ENCODE peak calls at places on chromosomes 5 and 9, in seven cellular contexts. H, B, I, K, Z, S and N are unnamed samples. For H3K36me3, the result is how much of the 10 kb centered on the place peaks cover.

GRCh38 chr9:126719677-126720435 is 85.0 kb upstream of the ZBTB43 start:
- DNase-seq in H (peak), S (peak), B (peak), Z (peak), I (peak), K (no peak), N (peak)

GRCh38 chr9:116482740-116483139 is 204.4 kb upstream of the TRIM32 start:
- DNase-seq in H (no peak), I (no peak), K (no peak), S (peak), Z (peak), B (peak), N (peak)

GRCh38 chr9:116928884-116929283 is 241.8 kb downstream of the TRIM32 start:
- DNase-seq in Z (no peak), H (no peak), K (no peak), I (no peak), S (no peak), B (no peak), N (peak)

GRCh38 chr9:130053504-130054427 is at the start of gene GPR107:
- DNase-seq in H (peak), I (peak), K (no peak), S (peak), B (peak), Z (peak), N (peak)

GRCh38 chr9:20835364-20836286 is 151.6 kb downstream of the FOCAD start:
- DNase-seq in H (no peak), I (no peak), Z (peak), K (no peak), B (no peak), S (peak), N (no peak)

GRCh38 chr5:109857405-109858031 is 167.8 kb downstream of the MAN2A1 start:
- DNase-seq in I (no peak), B (no peak), Z (no peak), H (no peak), S (peak), K (no peak), N (no peak)

GRCh38 chr9:99231708-99232107 is 9.6 kb downstream of the SEC61B start:
- DNase-seq in B (no peak), I (no peak), H (peak), K (no peak), S (no peak), Z (no peak), N (peak)

GRCh38 chr5:160188151-160188967 is 40.9 kb upstream of the FABP6 start:
- DNase-seq in I (peak), K (no peak), H (peak), S (peak), B (peak), Z (peak), N (peak)

GRCh38 chr5:3092211-3092610 is 340.7 kb upstream of the IRX2 start:
- DNase-seq in I (no peak), S (no peak), Z (no peak), H (no peak), K (no peak), B (no peak), N (no peak)

GRCh38 chr5:105371169-105371568 is 1808.6 kb upstream of the NUDT12 start:
- DNase-seq in I (no peak), H (no peak), Z (no peak), S (no peak), B (no peak), K (no peak), N (no peak)

GRCh38 chr9:100070071-100070470 is 28.7 kb downstream of the ERP44 start:
- DNase-seq in Z (no peak), K (no peak), S (no peak), I (no peak), H (no peak), B (no peak), N (no peak)

GRCh38 chr9:114376586-114376985 is 11.2 kb downstream of the AKNA start:
- DNase-seq in Z (no peak), H (no peak), S (no peak), I (no peak), K (no peak), B (no peak), N (no peak)

GRCh38 chr9:120032639-120033038 is 547.3 kb downstream of the CDK5RAP2 start:
- DNase-seq in Z (no peak), H (no peak), I (no peak), B (no peak), K (no peak), S (no peak), N (no peak)

GRCh38 chr9:76257224-76257794 is 136.9 kb downstream of the RFK start:
- DNase-seq in H (no peak), S (no peak), K (no peak), I (no peak), Z (no peak), B (peak), N (no peak)

DNA sequence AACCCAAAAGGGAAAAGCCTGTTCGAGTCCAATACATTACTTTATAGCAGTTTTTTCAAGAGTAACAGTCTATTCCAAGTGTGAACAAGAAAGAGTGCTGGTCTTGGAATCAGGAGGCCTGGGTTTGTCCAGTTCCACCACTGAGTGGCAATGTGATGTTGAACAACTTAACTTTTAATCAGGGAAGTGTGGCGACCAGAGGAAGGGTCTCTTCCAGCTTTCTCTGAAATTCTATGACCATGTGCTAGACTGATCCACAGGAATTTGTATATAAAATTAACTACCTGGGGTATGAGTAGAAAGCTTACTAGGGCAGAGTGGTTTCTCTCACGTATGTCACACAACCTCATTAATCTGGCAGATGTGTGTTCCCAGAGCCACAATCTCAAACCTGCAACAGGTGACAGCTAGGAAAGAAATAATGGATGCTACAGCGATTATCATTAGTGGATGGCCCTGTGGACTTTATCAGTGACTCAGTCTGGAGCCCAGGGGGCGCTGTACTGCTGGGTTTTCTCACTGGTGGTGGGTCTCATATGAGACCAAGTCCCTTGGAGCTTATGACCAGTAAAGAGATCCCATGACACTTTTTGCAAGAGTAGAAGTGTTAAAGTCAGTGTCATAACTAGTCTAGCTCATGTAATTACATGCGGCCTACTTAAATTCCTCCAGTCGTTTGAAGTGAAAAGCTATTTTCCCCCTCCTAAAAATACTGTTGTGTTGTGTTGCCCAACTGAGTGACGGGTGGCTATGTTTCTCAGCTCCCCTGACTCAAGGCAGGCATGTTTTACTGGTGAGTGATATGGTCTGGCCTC is 116.5 kb downstream of the GDNF start:
- DNase-seq in B (no peak), H (peak), I (no peak), Z (no peak), S (no peak), K (no peak), N (peak)
- TF ChIP-seq CTCF in B (peak), H (peak), I (no peak), Z (no peak), S (no peak), K (no peak), N (peak)

GRCh38 chr9:9177081-9177480 is 1377.5 kb upstream of the DMAC1 start:
- DNase-seq in K (no peak), B (no peak), Z (no peak), S (no peak), I (no peak), H (no peak), N (peak)

GRCh38 chr9:9170735-9171134 is 1371.2 kb upstream of the DMAC1 start:
- DNase-seq in K (no peak), B (no peak), S (no peak), Z (no peak), I (no peak), H (no peak), N (peak)

GRCh38 chr9:9174358-9174757 is 1374.8 kb upstream of the DMAC1 start:
- DNase-seq in B (no peak), Z (no peak), H (no peak), S (no peak), K (no peak), I (no peak), N (no peak)
- H3K4me3 ChIP-seq in B (no peak), Z (no peak), H (no peak), S (no peak), K (no peak), I (no peak), N (no peak)

GRCh38 chr9:21862871-21863270 is 60.4 kb downstream of the MTAP start:
- DNase-seq in S (no peak), Z (no peak), K (no peak), I (no peak), H (no peak), B (no peak), N (no peak)

GRCh38 chr9:21866302-21866701 is 63.9 kb downstream of the MTAP start:
- DNase-seq in B (no peak), H (no peak), S (no peak), I (no peak), K (no peak), Z (no peak), N (no peak)

GRCh38 chr9:21864505-21864904 is 62.1 kb downstream of the MTAP start:
- DNase-seq in H (no peak), Z (no peak), S (no peak), B (no peak), K (no peak), I (no peak), N (no peak)
- H3K36me3 ChIP-seq in H (under half), Z (under half), S (under half), B (half or more), K (under half), I (under half), N (under half)

DNA sequence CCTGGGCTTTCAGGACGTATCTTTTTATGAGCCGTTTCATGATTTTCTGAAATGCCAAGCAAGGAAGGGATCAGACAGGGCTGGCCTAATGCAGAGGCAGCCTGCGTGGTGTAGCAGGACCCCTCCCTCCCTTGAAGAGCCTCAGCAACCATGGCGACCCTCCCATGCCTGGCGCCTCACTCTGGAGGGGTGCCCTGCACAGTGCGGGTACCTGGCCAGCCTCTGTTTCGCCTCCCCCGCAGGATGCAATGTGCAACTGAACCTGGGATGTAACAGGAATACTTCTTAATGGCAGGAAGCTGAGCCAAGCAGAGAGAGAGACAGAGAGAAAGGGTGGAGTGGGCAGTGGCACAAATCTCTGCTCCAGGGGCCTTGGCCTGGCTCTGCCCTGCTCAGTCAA is 23.3 kb upstream of the SMIM32 start:
- DNase-seq in B (no peak), I (no peak), H (no peak), S (no peak), K (no peak), Z (no peak), N (no peak)
- TF ChIP-seq CTCF in B (no peak), I (no peak), H (no peak), S (no peak), K (no peak), Z (no peak), N (no peak)

DNA sequence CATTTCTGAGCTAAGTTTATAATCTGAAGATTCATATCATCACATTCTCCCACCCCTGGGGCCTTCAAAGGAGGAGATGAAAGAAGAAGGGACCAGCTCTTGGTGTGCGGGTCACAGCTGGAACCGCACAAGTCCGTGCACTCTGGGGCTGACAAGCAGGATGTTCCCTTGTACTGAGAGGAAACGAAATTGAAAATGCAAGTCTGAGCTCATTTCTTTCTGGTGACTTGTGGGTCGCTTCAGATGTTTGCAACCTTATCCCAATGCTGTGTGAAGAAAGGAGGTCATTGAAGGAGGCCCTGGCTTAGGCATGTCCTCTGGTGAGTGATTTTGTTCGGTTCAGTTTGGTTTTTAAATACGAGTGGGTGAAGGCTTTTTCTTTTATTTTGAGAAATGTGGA is 59.6 kb downstream of the C9orf152 start:
- DNase-seq in K (no peak), Z (no peak), S (no peak), H (no peak), B (no peak), I (no peak), N (no peak)
- H3K4me3 ChIP-seq in K (no peak), Z (no peak), S (no peak), H (no peak), B (no peak), I (no peak), N (no peak)

GRCh38 chr5:126497506-126497905 is 74.3 kb downstream of the GRAMD2B start:
- DNase-seq in K (no peak), B (no peak), Z (no peak), H (no peak), S (no peak), I (no peak), N (no peak)

GRCh38 chr5:126494393-126494792 is 71.2 kb downstream of the GRAMD2B start:
- DNase-seq in Z (no peak), H (no peak), S (no peak), I (no peak), B (no peak), K (no peak), N (no peak)

GRCh38 chr5:126488362-126489065 is 65.3 kb downstream of the GRAMD2B start:
- DNase-seq in K (no peak), S (no peak), B (no peak), Z (no peak), I (no peak), H (peak), N (peak)

GRCh38 chr5:126490167-126490937 is 67.1 kb downstream of the GRAMD2B start:
- DNase-seq in S (no peak), I (peak), B (no peak), Z (no peak), H (peak), K (no peak), N (peak)

DNA sequence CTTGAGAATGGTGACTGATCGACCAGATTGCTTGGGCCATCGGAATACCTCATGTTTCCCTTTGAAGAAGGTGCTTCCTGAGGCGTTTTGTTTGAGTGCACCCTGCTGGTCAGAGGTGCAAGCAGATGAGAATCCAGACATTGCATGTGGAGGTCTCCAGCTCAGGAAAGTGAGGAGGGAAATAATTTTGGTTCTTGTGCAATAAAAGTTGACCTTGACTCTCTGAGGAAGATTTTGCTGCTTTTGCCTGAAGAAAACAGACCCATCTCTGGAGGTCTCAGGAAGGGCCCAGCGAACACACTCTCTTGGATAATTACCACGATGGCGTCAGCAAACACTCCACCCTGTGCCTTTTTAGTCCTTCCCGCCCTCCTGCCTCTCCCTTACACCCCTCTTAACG is 69.7 kb downstream of the GRAMD2B start:
- DNase-seq in H (no peak), I (no peak), B (no peak), S (no peak), Z (no peak), K (no peak), N (no peak)
- H3K36me3 ChIP-seq in H (under half), I (under half), B (under half), S (under half), Z (under half), K (under half), N (under half)